ENCODE peak calls at places on chromosomes 5 and 9, in seven cellular contexts. M is ovary, J is OCI-LY7, P is psoas muscle, R is right atrium auricular region, L is HCT116, E is fibroblast of lung. C is an unnamed sample.

GRCh38 chr5:96809898-96810297 is 2.2 kb upstream of the ERAP1 start:
- DNase-seq in M (no peak), J (no peak), P (no peak), R (no peak), L (no peak), E (no peak), C (no peak)

GRCh38 chr9:111752455-111752854 is 42.3 kb downstream of the SHOC1 start:
- DNase-seq in M (no peak), J (no peak), P (no peak), R (no peak), L (no peak), E (peak; percentile 72), C (peak; percentile 13)

GRCh38 chr9:11933926-11934325 is 759.3 kb upstream of the TYRP1 start:
- DNase-seq in M (no peak), J (no peak), P (no peak), R (no peak), L (no peak), E (peak; percentile 92), C (no peak)

GRCh38 chr5:174106997-174107655 is 61.6 kb downstream of the NSG2 start:
- DNase-seq in M (no peak), J (no peak), P (no peak), R (no peak), L (no peak), E (no peak), C (no peak)

GRCh38 chr5:80141147-80141671 is 106.1 kb downstream of the THBS4 start:
- DNase-seq in M (peak; percentile 83), J (no peak), P (peak; percentile 85), R (peak; percentile 92), L (no peak), E (peak; percentile 67), C (peak; percentile 73)

GRCh38 chr9:138052635-138053320 is 175.2 kb downstream of the CACNA1B start:
- DNase-seq in M (no peak), J (no peak), P (no peak), R (no peak), L (no peak), E (no peak), C (no peak)

GRCh38 chr9:84754896-84755295 is 85.4 kb downstream of the NTRK2 start:
- DNase-seq in M (no peak), J (no peak), P (no peak), R (no peak), L (no peak), E (no peak), C (no peak)

GRCh38 chr5:14118551-14119320 is 24.4 kb upstream of the TRIO start:
- DNase-seq in M (no peak), J (no peak), P (no peak), R (no peak), L (no peak), E (no peak), C (no peak)

GRCh38 chr5:79448336-79448735 is 65.6 kb downstream of the HOMER1 start:
- DNase-seq in M (no peak), J (no peak), P (no peak), R (no peak), L (no peak), E (peak; percentile 39), C (peak; percentile 70)

GRCh38 chr9:73199886-73200285 is 48.2 kb downstream of the ANXA1 start:
- DNase-seq in M (no peak), J (no peak), P (no peak), R (no peak), L (peak; percentile 43), E (peak; percentile 8), C (peak; percentile 27)

GRCh38 chr9:89605181-89606048 is 603 bp downstream of the GADD45G start:
- DNase-seq in M (peak; percentile 69), J (no peak), P (peak; percentile 68), R (peak; percentile 84), L (no peak), E (peak; percentile 39), C (peak; percentile 69)

GRCh38 chr5:122715095-122715494 is 59.8 kb upstream of the SNX2 start:
- DNase-seq in M (no peak), J (no peak), P (no peak), R (no peak), L (no peak), E (peak; percentile 21), C (peak; percentile 52)

GRCh38 chr9:117936185-117936758 is 232.1 kb downstream of the TLR4 start:
- DNase-seq in M (no peak), J (peak; percentile 84), P (no peak), R (no peak), L (no peak), E (no peak), C (no peak)

GRCh38 chr5:8840237-8840636 is 705.6 kb downstream of the SEMA5A start:
- DNase-seq in M (no peak), J (no peak), P (no peak), R (no peak), L (no peak), E (no peak), C (no peak)
- TF ChIP-seq CTCF in M (no peak), J (no peak), P (no peak), R (no peak), L (no peak), E (no peak), C (no peak)

GRCh38 chr9:136204086-136204805 is 682 bp downstream of the LHX3 start:
- DNase-seq in M (no peak), J (no peak), P (no peak), R (no peak), L (no peak), E (no peak), C (no peak)

GRCh38 chr9:136201174-136201573 is 3.8 kb downstream of the LHX3 start:
- DNase-seq in M (no peak), J (no peak), P (no peak), R (no peak), L (no peak), E (no peak), C (no peak)

GRCh38 chr9:136203406-136204085 is 1.4 kb downstream of the LHX3 start:
- DNase-seq in M (no peak), J (no peak), P (no peak), R (no peak), L (no peak), E (no peak), C (no peak)

GRCh38 chr9:136201609-136202448 is 3.1 kb downstream of the LHX3 start:
- DNase-seq in M (peak; percentile 52), J (no peak), P (no peak), R (no peak), L (no peak), E (no peak), C (peak; percentile 16)

DNA sequence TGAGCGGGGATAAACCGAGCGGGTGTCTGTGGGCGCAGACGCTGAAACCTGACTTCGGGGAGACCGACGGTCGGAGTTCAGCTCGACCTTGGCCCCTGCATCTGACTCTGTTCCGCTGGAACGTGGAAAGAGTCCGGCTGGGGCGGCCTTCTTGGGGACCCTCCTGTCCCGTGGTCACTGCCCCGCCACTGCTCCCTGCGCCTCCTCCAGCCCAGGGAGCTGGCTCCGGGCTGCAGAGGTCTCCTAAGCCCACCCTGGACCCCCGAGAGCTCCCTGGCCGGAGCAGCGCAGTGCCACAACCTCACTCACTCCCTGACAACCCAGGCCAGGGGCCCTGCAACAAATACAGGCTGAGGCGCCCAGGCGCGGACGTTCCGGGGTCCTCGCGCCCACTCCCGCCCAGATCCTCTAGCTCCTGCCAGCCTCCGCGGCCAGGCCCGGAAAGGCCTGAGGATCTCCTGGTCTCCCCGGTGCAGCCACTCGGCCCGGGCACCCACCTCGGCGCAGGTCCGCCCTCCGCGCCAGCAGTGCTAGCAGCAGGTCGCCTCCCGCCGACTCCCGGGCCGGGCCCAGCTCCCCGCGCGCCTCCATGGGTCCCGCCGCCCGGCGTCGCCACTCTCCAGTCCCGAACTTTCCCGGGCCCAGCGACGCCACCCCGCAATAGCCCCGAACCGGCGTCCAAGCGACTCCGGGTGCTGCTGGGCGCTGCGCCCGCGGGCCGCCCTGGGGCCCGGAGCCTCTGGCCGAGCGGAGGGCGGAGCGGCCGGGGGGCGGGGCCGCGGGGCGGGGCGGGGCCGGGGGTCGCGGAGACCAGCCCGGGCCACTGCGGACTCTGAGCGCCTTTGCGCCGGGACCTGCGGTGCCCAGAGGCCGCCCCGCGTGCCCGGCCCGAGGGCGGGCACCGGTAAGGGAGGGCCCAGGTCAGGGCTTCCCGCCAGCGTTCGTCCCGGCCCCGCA is 2.2 kb downstream of the LHX3 start:
- DNase-seq in M (no peak), J (no peak), P (no peak), R (no peak), L (no peak), E (no peak), C (no peak)
- H3K27ac ChIP-seq in M (no peak overlapping the region), J (no peak overlapping the region), P (no peak overlapping the region), R (no peak overlapping the region), L (no peak overlapping the region), E (no peak overlapping the region), C (no peak overlapping the region)

DNA sequence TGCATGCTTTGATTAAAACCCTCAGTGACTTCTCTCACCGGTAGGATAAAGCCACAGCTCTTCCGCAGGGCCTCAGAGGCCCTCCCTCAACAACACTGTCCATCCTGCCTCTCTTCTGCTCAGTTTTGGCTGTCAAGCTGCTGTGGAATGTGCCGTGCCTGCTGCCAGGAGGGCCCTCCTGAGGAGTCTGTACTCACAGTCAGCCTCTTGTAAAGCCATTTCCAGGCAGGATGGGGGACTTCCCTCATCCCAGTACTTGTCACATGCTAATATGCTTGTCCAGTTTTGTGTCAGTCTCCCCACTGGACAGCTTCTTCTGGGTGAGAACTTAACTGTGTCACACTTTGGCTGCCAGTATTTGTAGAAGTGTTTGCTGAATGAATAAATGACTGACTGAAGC is 13.9 kb upstream of the DDX41 start:
- DNase-seq in M (no peak), J (no peak), P (no peak), R (no peak), L (no peak), E (no peak), C (no peak)
- H3K36me3 ChIP-seq in M (no peaks in the 10 kb centered on the region), J (peaks cover 79% of the 10 kb centered on the region), P (peaks cover 12% of the 10 kb centered on the region), R (peaks cover 76% of the 10 kb centered on the region), L (peaks cover 4% of the 10 kb centered on the region), E (peaks cover 44% of the 10 kb centered on the region), C (peaks cover 43% of the 10 kb centered on the region)

DNA sequence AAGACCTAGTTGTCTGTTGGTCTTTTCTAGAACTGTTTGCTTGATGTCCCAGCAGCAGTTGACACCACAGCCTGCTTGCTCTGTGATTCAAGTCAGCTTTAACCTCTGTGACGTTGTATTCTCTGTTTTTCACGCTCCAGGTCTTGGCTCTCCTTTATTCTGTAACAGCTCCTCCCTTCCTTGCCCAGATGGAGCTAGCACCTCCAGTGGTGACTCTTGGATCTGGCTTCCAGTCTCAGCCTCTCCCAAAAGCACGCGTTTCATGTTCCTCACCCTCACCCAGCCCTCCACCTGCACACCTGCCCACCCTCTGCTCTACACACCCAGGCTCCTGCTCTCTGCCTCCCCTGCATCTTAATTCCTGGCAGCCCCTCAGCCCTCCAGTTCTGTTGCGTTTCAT is 50.6 kb downstream of the DMRT1 start:
- DNase-seq in M (no peak), J (no peak), P (no peak), R (no peak), L (no peak), E (no peak), C (no peak)
- TF ChIP-seq CTCF in M (no peak), J (peak; percentile 9), P (no peak), R (no peak), L (peak; percentile 29), E (no peak), C (peak; percentile 4)

C was measured in cardiac muscle cell.